ENCODE peak calls at places on chromosomes 11 and 22, in six cellular contexts. B, I, U, D, J and E are unnamed samples.

GRCh38 chr22:18056161-18056666 is 21.6 kb upstream of the PEX26 start:
- DNase-seq in J (peak; percentile 31), D (no peak), U (no peak), I (no peak), B (no peak), E (no peak)

GRCh38 chr11:58645854-58646253 is 23.4 kb downstream of the CNTF start:
- DNase-seq in I (no peak), U (no peak), B (no peak), J (no peak), D (no peak), E (no peak)

GRCh38 chr11:28701760-28702449 is 593.7 kb downstream of the METTL15 start:
- DNase-seq in B (no peak), D (no peak), U (no peak), I (peak; percentile 91), J (no peak), E (no peak)

GRCh38 chr11:2555891-2556290 is 111.1 kb downstream of the KCNQ1 start:
- DNase-seq in I (no peak), D (no peak), U (no peak), J (no peak), B (no peak), E (no peak)

GRCh38 chr22:20088263-20088648 is 8.2 kb downstream of the DGCR8 start:
- DNase-seq in U (no peak), D (no peak), J (no peak), B (no peak), I (no peak), E (no peak)

GRCh38 chr11:13781153-13781552 is 112.7 kb downstream of the FAR1 start:
- DNase-seq in J (no peak), I (peak; percentile 8), U (no peak), B (no peak), D (no peak), E (no peak)

GRCh38 chr11:109247071-109247470 is 174.9 kb upstream of the C11orf87 start:
- DNase-seq in J (no peak), B (no peak), U (no peak), I (peak; percentile 30), D (no peak), E (no peak)

GRCh38 chr11:111918390-111919256 is at the start of gene C11orf52:
- DNase-seq in D (peak; percentile 51), B (no peak), J (no peak), U (no peak), I (peak; percentile 76), E (no peak)

GRCh38 chr11:73206751-73207280 is 11.3 kb upstream of the P2RY2 start:
- DNase-seq in J (no peak), U (no peak), B (no peak), I (peak; percentile 16), D (no peak), E (no peak)